ENCODE peak calls at places on chromosomes 5 and 9, in eight cellular contexts. Z, K, P, V, I, D, Y and L are unnamed samples.

GRCh38 chr5:160565376-160565775 is 143.7 kb downstream of the PTTG1 start:
- DNase-seq in Z (no peak), K (no peak), P (no peak), V (no peak), I (no peak), D (no peak), Y (no peak), L (no peak)

GRCh38 chr9:128528445-128529160 is 23.8 kb upstream of the SPTAN1 start:
- DNase-seq in Z (no peak), K (no peak), P (no peak), V (no peak), I (no peak), D (no peak), Y (no peak), L (no peak)

GRCh38 chr9:130927995-130928900 is 10.8 kb downstream of the FIBCD1 start:
- DNase-seq in Z (peak), K (no peak), P (peak), V (no peak), I (peak), D (no peak), Y (peak), L (no peak)

GRCh38 chr5:11396867-11397266 is 507.4 kb downstream of the CTNND2 start:
- DNase-seq in Z (no peak), K (no peak), P (no peak), V (no peak), I (no peak), D (no peak), Y (no peak), L (no peak)

GRCh38 chr5:134141346-134142050 is 27.0 kb downstream of the TCF7 start:
- DNase-seq in Z (no peak), K (no peak), P (peak), V (no peak), I (no peak), D (no peak), Y (no peak), L (no peak)

GRCh38 chr9:93536167-93536566 is 40.2 kb upstream of the PHF2 start:
- DNase-seq in Z (no peak), K (no peak), P (no peak), V (no peak), I (no peak), D (no peak), Y (no peak), L (no peak)

GRCh38 chr9:132443951-132444615 is 34.1 kb downstream of the CFAP77 start:
- DNase-seq in Z (no peak), K (no peak), P (no peak), V (no peak), I (no peak), D (no peak), Y (peak), L (no peak)

GRCh38 chr9:83649080-83649479 is 26.1 kb downstream of the IDNK start:
- DNase-seq in Z (peak), K (peak), P (peak), V (peak), I (peak), D (no peak), Y (peak), L (peak)

GRCh38 chr5:166251786-166252185 is 2039.7 kb upstream of the WWC1 start:
- DNase-seq in Z (no peak), K (no peak), P (no peak), V (no peak), I (no peak), D (no peak), Y (no peak), L (no peak)